ENCODE peak calls at places on chromosomes 12 and 14, in nine cellular contexts. Y is A549, M is sigmoid colon, O is Peyer's patch, Q is heart left ventricle, T is lower leg skin, F is stomach, D is endothelial cell of umbilical vein, N is uterus. C is an unnamed sample.
A peak's percentile ranks its signal among the peaks of the same experiment; 100 is the strongest.

GRCh38 chr14:67952786-67953185 is 133.2 kb downstream of the RAD51B start:
- DNase-seq in D (no peak), T (no peak), Q (no peak), F (no peak), N (no peak), M (no peak), O (no peak), Y (no peak), C (no peak)

GRCh38 chr12:12798480-12798879 is 13.0 kb downstream of the APOLD1 start:
- DNase-seq in O (no peak), F (no peak), Y (no peak), M (no peak), N (no peak), T (no peak), Q (no peak), D (no peak), C (no peak)

GRCh38 chr12:94706250-94706661 is 55.9 kb upstream of the TMCC3 start:
- DNase-seq in Q (no peak), N (no peak), T (no peak), F (no peak), M (no peak), Y (no peak), D (no peak), O (no peak), C (no peak)

GRCh38 chr14:87840906-87841305 is 152.1 kb downstream of the GALC start:
- DNase-seq in D (no peak), O (no peak), M (no peak), N (no peak), T (no peak), Y (no peak), F (no peak), Q (no peak), C (no peak)

GRCh38 chr12:32987526-32987925 is 90.9 kb upstream of the PKP2 start:
- DNase-seq in Q (no peak), N (no peak), F (no peak), T (no peak), Y (no peak), D (no peak), O (no peak), M (no peak), C (no peak)

GRCh38 chr14:95835331-95835730 is 41.3 kb upstream of the TUNAR start:
- DNase-seq in F (no peak), Y (no peak), M (no peak), T (no peak), N (no peak), Q (no peak), O (no peak), D (peak; percentile 2), C (peak; percentile 67)

GRCh38 chr14:92515510-92516343 is 2.1 kb downstream of the RIN3 start:
- DNase-seq in D (no peak), Y (no peak), T (no peak), Q (no peak), F (no peak), M (peak; percentile 56), O (no peak), N (no peak), C (no peak)

GRCh38 chr12:108614041-108614440 is 16.2 kb upstream of the TMEM119 start:
- DNase-seq in F (no peak), O (no peak), M (no peak), T (no peak), Y (no peak), D (no peak), Q (no peak), N (no peak), C (no peak)

GRCh38 chr12:47837190-47838171 is 17.8 kb upstream of the HDAC7 start:
- DNase-seq in F (peak; percentile 79), D (peak; percentile 70), M (peak; percentile 90), O (peak; percentile 82), Y (peak; percentile 89), N (peak; percentile 79), T (no peak), Q (peak; percentile 69), C (no peak)

GRCh38 chr14:41668346-41668745 is 61.7 kb downstream of the LRFN5 start:
- DNase-seq in Y (no peak), O (no peak), T (no peak), Q (no peak), D (no peak), F (no peak), M (no peak), N (no peak), C (no peak)

GRCh38 chr14:89853976-89854693 is 100.4 kb downstream of the EFCAB11 start:
- DNase-seq in M (no peak), D (no peak), Q (no peak), T (no peak), N (no peak), F (no peak), O (no peak), Y (no peak), C (no peak)

GRCh38 chr12:6684609-6685008 is 4.6 kb downstream of the ZNF384 start:
- DNase-seq in M (no peak), D (peak; percentile 32), T (no peak), O (no peak), F (no peak), Y (peak; percentile 56), Q (no peak), N (no peak), C (no peak)

GRCh38 chr12:64826234-64826633 is 1.8 kb downstream of the TBC1D30 start:
- DNase-seq in N (peak; percentile 28), F (peak; percentile 81), Q (peak; percentile 39), O (peak; percentile 63), M (no peak), D (peak; percentile 71), T (no peak), Y (no peak), C (no peak)

GRCh38 chr12:93964936-93965335 is 183.4 kb upstream of the PLXNC1 start:
- DNase-seq in T (no peak), Y (no peak), M (no peak), Q (no peak), D (no peak), F (no peak), O (no peak), N (no peak), C (no peak)

GRCh38 chr14:100866666-100867630 is 36.6 kb downstream of the RTL1 start:
- DNase-seq in Q (no peak), M (peak; percentile 45), F (no peak), Y (no peak), N (no peak), D (no peak), O (peak; percentile 13), T (no peak), C (no peak)

GRCh38 chr12:25929096-25929637 is 29.3 kb upstream of the RASSF8 start:
- DNase-seq in Y (no peak), O (no peak), M (no peak), F (no peak), D (no peak), Q (no peak), N (no peak), T (no peak), C (no peak)

GRCh38 chr14:28875937-28876910 is 109.6 kb downstream of the FOXG1 start:
- DNase-seq in Q (no peak), D (no peak), M (no peak), Y (no peak), N (no peak), F (no peak), O (no peak), T (no peak), C (no peak)

GRCh38 chr14:76942288-76942778 is 86.2 kb downstream of the IRF2BPL start:
- DNase-seq in D (no peak), Y (no peak), N (no peak), F (no peak), O (no peak), Q (no peak), T (no peak), M (no peak), C (no peak)

GRCh38 chr12:101066489-101066888 is 143.5 kb downstream of the SLC5A8 start:
- DNase-seq in Y (no peak), T (no peak), M (no peak), D (no peak), F (no peak), Q (no peak), N (no peak), O (no peak), C (no peak)

DNA sequence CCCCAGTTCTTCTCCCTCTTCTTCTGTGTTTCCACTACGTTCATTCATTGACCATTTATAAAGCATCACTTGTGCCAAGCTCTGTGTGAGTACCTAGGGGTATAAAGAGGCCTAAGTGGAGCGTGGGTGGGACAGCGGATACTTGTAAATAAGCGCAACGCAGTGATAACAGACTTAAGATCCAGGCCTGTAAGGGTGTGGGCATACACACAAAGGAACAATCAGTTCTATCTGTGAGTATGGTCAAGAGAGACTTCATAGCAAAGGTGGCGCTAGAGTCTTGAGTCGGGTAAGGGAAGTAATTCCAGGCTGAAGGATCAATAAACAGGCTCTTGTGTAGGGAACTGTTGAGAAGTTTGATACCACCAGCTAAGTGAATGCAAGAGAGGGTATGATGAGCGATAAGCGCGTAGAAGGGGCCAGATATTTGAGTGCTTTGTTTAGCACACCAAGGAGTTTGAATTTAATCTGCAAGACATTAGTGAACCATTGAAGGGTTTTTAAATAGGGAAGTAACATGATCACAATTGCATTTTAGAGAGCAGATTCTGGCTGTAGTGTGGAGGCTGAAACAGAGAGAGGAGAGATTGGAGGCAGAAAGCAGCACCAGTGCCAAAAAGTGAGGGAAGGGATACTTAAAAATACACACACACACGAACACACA is 1.0 kb upstream of the GXYLT1 start:
- DNase-seq in Q (no peak), F (no peak), N (no peak), M (no peak), Y (no peak), O (no peak), T (no peak), D (peak; percentile 6), C (no peak)
- TF ChIP-seq CTCF in Q (no peak), F (no peak), N (no peak), M (no peak), Y (peak; percentile 49), O (no peak), T (no peak), D (no peak), C (no peak)

GRCh38 chr12:119681139-119681538 is 13.2 kb downstream of the PRKAB1 start:
- DNase-seq in Q (no peak), Y (no peak), N (no peak), T (no peak), F (no peak), M (no peak), O (peak; percentile 70), D (no peak), C (no peak)
- TF ChIP-seq POLR2A in Q (no peak), Y (no peak), N (no peak), T (no peak), F (no peak), M (no peak), O (peak; percentile 43), D (no peak), C (no peak)

GRCh38 chr12:130818381-130819247 is 20.4 kb downstream of the STX2 start:
- DNase-seq in O (peak; percentile 82), M (peak; percentile 79), T (peak; percentile 33), N (peak; percentile 41), D (peak; percentile 36), F (peak; percentile 80), Y (peak; percentile 91), Q (peak; percentile 70), C (no peak)
- TF ChIP-seq CTCF in O (peak; percentile 71), M (no peak), T (no peak), N (peak; percentile 73), D (peak; percentile 85), F (no peak), Y (peak; percentile 94), Q (peak; percentile 94), C (peak; percentile 70)

DNA sequence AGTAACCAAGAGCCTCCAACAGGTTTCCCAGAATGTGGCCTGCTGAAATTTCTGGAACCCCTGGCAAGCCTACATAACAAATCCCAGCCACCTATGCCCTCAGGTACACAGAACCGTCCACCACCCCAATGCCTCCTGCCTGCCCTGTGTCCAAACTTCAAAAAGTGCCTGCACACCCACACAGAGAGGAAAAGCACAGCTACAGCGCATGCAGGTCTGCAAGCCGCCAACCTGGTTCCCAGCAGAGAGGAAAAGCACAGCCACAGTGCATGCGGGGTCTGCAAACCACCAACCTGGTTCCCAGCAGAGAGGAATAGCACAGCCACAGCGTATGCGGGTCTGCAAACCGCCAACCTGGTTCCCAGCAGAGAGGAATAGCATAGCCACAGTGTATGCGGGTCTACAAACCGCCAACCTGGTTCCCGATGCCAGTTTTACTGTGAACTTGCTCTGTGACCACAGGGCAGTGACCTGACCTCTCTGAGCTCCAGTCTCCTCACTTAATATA is 113.5 kb downstream of the SCARB1 start:
- DNase-seq in N (no peak), T (no peak), Y (no peak), Q (no peak), F (no peak), D (no peak), M (no peak), O (no peak), C (no peak)
- TF ChIP-seq POLR2A in N (no peak), T (no peak), Y (no peak), Q (no peak), F (no peak), D (no peak), M (no peak), O (no peak), C (no peak)

C was measured in vagina.